ENCODE peak calls at places on chromosomes 4 and X, in six cellular contexts. One of them, this sample, is unnamed.

GRCh38 chr4:84327526-84327925 is 171.6 kb downstream of the NKX6-1 start:
- DNase-seq in GDM1: no peak
- DNase-seq in pancreas: no peak
- DNase-seq in activated CD4-positive, alpha-beta memory T cell treated with anti-CD3 and anti-CD28 coated beads for 36 hours: no peak
- DNase-seq in left ventricle myocardium inferior: no peak
- DNase-seq in epithelial cell of proximal tubule: no peak
- DNase-seq in this sample: no peak

GRCh38 chr4:14834382-14834781 is 167.9 kb upstream of the CPEB2 start:
- DNase-seq in activated CD4-positive, alpha-beta memory T cell treated with anti-CD3 and anti-CD28 coated beads for 36 hours: no peak
- DNase-seq in left ventricle myocardium inferior: no peak
- DNase-seq in GDM1: no peak
- DNase-seq in epithelial cell of proximal tubule: no peak
- DNase-seq in pancreas: no peak
- DNase-seq in this sample: no peak

GRCh38 chrX:29851971-29852605 is 363.3 kb upstream of the MAGEB2 start:
- DNase-seq in GDM1: no peak
- DNase-seq in pancreas: no peak
- DNase-seq in activated CD4-positive, alpha-beta memory T cell treated with anti-CD3 and anti-CD28 coated beads for 36 hours: no peak
- DNase-seq in left ventricle myocardium inferior: no peak
- DNase-seq in epithelial cell of proximal tubule: no peak
- DNase-seq in this sample: no peak

GRCh38 chr4:24657768-24658617 is 73.6 kb upstream of the DHX15 start:
- DNase-seq in epithelial cell of proximal tubule: peak; percentile 99
- DNase-seq in GDM1: peak; percentile 64
- DNase-seq in activated CD4-positive, alpha-beta memory T cell treated with anti-CD3 and anti-CD28 coated beads for 36 hours: peak; percentile 51
- DNase-seq in left ventricle myocardium inferior: peak; percentile 26
- DNase-seq in pancreas: peak; percentile 35
- DNase-seq in this sample: peak; percentile 46

GRCh38 chr4:125191252-125191651 is 123.5 kb upstream of the FAT4 start:
- DNase-seq in GDM1: no peak
- DNase-seq in left ventricle myocardium inferior: no peak
- DNase-seq in activated CD4-positive, alpha-beta memory T cell treated with anti-CD3 and anti-CD28 coated beads for 36 hours: no peak
- DNase-seq in pancreas: no peak
- DNase-seq in epithelial cell of proximal tubule: no peak
- DNase-seq in this sample: no peak

GRCh38 chr4:64538219-64538618 is 129.0 kb upstream of the TECRL start:
- DNase-seq in left ventricle myocardium inferior: no peak
- DNase-seq in epithelial cell of proximal tubule: no peak
- DNase-seq in activated CD4-positive, alpha-beta memory T cell treated with anti-CD3 and anti-CD28 coated beads for 36 hours: no peak
- DNase-seq in GDM1: no peak
- DNase-seq in pancreas: no peak
- DNase-seq in this sample: no peak

GRCh38 chr4:15875663-15876460 is 62.7 kb downstream of the FGFBP1 start:
- DNase-seq in activated CD4-positive, alpha-beta memory T cell treated with anti-CD3 and anti-CD28 coated beads for 36 hours: no peak
- DNase-seq in GDM1: no peak
- DNase-seq in left ventricle myocardium inferior: no peak
- DNase-seq in pancreas: no peak
- DNase-seq in epithelial cell of proximal tubule: no peak
- DNase-seq in this sample: no peak

GRCh38 chrX:118116308-118117068 is at the start of gene KLHL13:
- DNase-seq in pancreas: peak; percentile 36
- DNase-seq in GDM1: peak; percentile 19
- DNase-seq in left ventricle myocardium inferior: peak; percentile 41
- DNase-seq in activated CD4-positive, alpha-beta memory T cell treated with anti-CD3 and anti-CD28 coated beads for 36 hours: peak; percentile 7
- DNase-seq in epithelial cell of proximal tubule: no peak
- DNase-seq in this sample: peak; percentile 59

GRCh38 chr4:179313823-179314222 is 1871.6 kb upstream of the AGA start:
- DNase-seq in epithelial cell of proximal tubule: no peak
- DNase-seq in left ventricle myocardium inferior: no peak
- DNase-seq in activated CD4-positive, alpha-beta memory T cell treated with anti-CD3 and anti-CD28 coated beads for 36 hours: no peak
- DNase-seq in pancreas: no peak
- DNase-seq in GDM1: no peak
- DNase-seq in this sample: no peak

GRCh38 chrX:110089656-110090404 is 86.9 kb downstream of the TMEM164 start:
- DNase-seq in GDM1: peak; percentile 70
- DNase-seq in epithelial cell of proximal tubule: no peak
- DNase-seq in pancreas: peak; percentile 58
- DNase-seq in activated CD4-positive, alpha-beta memory T cell treated with anti-CD3 and anti-CD28 coated beads for 36 hours: no peak
- DNase-seq in left ventricle myocardium inferior: no peak
- DNase-seq in this sample: no peak

GRCh38 chr4:76782837-76783236 is 115.1 kb downstream of the SOWAHB start:
- DNase-seq in epithelial cell of proximal tubule: no peak
- DNase-seq in GDM1: no peak
- DNase-seq in pancreas: no peak
- DNase-seq in left ventricle myocardium inferior: no peak
- DNase-seq in activated CD4-positive, alpha-beta memory T cell treated with anti-CD3 and anti-CD28 coated beads for 36 hours: no peak
- DNase-seq in this sample: no peak

GRCh38 chr4:24719615-24720014 is 75.8 kb upstream of the SOD3 start:
- DNase-seq in left ventricle myocardium inferior: no peak
- DNase-seq in activated CD4-positive, alpha-beta memory T cell treated with anti-CD3 and anti-CD28 coated beads for 36 hours: no peak
- DNase-seq in epithelial cell of proximal tubule: no peak
- DNase-seq in GDM1: no peak
- DNase-seq in pancreas: no peak
- DNase-seq in this sample: no peak

GRCh38 chr4:66351761-66352160 is 681.5 kb upstream of the EPHA5 start:
- DNase-seq in pancreas: no peak
- DNase-seq in epithelial cell of proximal tubule: no peak
- DNase-seq in left ventricle myocardium inferior: no peak
- DNase-seq in activated CD4-positive, alpha-beta memory T cell treated with anti-CD3 and anti-CD28 coated beads for 36 hours: no peak
- DNase-seq in GDM1: no peak
- DNase-seq in this sample: no peak

GRCh38 chr4:16663722-16664121 is 234.7 kb downstream of the LDB2 start:
- DNase-seq in activated CD4-positive, alpha-beta memory T cell treated with anti-CD3 and anti-CD28 coated beads for 36 hours: no peak
- DNase-seq in left ventricle myocardium inferior: no peak
- DNase-seq in pancreas: no peak
- DNase-seq in GDM1: no peak
- DNase-seq in epithelial cell of proximal tubule: no peak
- DNase-seq in this sample: no peak

GRCh38 chrX:116873678-116874077 is 410.9 kb upstream of the CT83 start:
- DNase-seq in activated CD4-positive, alpha-beta memory T cell treated with anti-CD3 and anti-CD28 coated beads for 36 hours: no peak
- DNase-seq in pancreas: no peak
- DNase-seq in epithelial cell of proximal tubule: peak; percentile 25
- DNase-seq in left ventricle myocardium inferior: no peak
- DNase-seq in GDM1: no peak
- DNase-seq in this sample: no peak

GRCh38 chr4:102759835-102760644 is 728 bp downstream of the MANBA start:
- DNase-seq in epithelial cell of proximal tubule: no peak
- DNase-seq in GDM1: peak; percentile 71
- DNase-seq in activated CD4-positive, alpha-beta memory T cell treated with anti-CD3 and anti-CD28 coated beads for 36 hours: peak; percentile 54
- DNase-seq in pancreas: peak; percentile 4
- DNase-seq in left ventricle myocardium inferior: no peak
- DNase-seq in this sample: no peak

GRCh38 chr4:102675142-102675541 is 85.6 kb downstream of the MANBA start:
- DNase-seq in epithelial cell of proximal tubule: no peak
- DNase-seq in left ventricle myocardium inferior: no peak
- DNase-seq in GDM1: no peak
- DNase-seq in activated CD4-positive, alpha-beta memory T cell treated with anti-CD3 and anti-CD28 coated beads for 36 hours: no peak
- DNase-seq in pancreas: no peak
- DNase-seq in this sample: no peak